ENCODE peak calls at places on chromosomes 7 and 10, in five cellular contexts. T, L, Y, D and B are unnamed samples.

GRCh38 chr7:130298079-130298478 is 5.1 kb downstream of the CPA4 start:
- DNase-seq in D (no peak), T (no peak), Y (no peak), L (no peak), B (no peak)

GRCh38 chr7:4067874-4068273 is 614.2 kb upstream of the FOXK1 start:
- DNase-seq in Y (no peak), D (no peak), T (no peak), L (no peak), B (no peak)

GRCh38 chr7:31853380-31853779 is 166.4 kb downstream of the PPP1R17 start:
- DNase-seq in D (no peak), L (no peak), T (no peak), Y (no peak), B (no peak)

GRCh38 chr10:33073641-33074410 is 115.8 kb upstream of the ITGB1 start:
- DNase-seq in T (no peak), D (no peak), L (no peak), Y (no peak), B (no peak)

GRCh38 chr10:77311186-77311585 is 326.4 kb downstream of the KCNMA1 start:
- DNase-seq in L (no peak), T (no peak), D (no peak), Y (no peak), B (no peak)

GRCh38 chr7:66205736-66206080 is 574 bp downstream of the TPST1 start:
- DNase-seq in Y (no peak), T (no peak), L (peak; percentile 9), D (no peak), B (peak; percentile 18)

GRCh38 chr7:117777335-117778150 is 95.7 kb downstream of the CTTNBP2 start:
- DNase-seq in D (no peak), Y (no peak), L (no peak), T (no peak), B (no peak)

GRCh38 chr7:152521420-152522337 is 85.9 kb upstream of the KMT2C start:
- DNase-seq in Y (no peak), D (no peak), T (no peak), L (no peak), B (no peak)

GRCh38 chr10:22174442-22174841 is 43.4 kb downstream of the EBLN1 start:
- DNase-seq in L (no peak), Y (no peak), T (no peak), D (no peak), B (no peak)

GRCh38 chr10:48448796-48449195 is 142.3 kb downstream of the MAPK8 start:
- DNase-seq in L (no peak), T (no peak), D (no peak), Y (no peak), B (no peak)

GRCh38 chr7:57772126-57772924 is 322.3 kb downstream of the ZNF716 start:
- DNase-seq in Y (no peak), D (no peak), T (no peak), L (no peak), B (no peak)

GRCh38 chr7:48101352-48101751 is 12.3 kb downstream of the UPP1 start:
- DNase-seq in L (no peak), Y (no peak), D (no peak), T (no peak), B (no peak)

GRCh38 chr7:44382459-44383300 is 57.3 kb upstream of the CAMK2B start:
- DNase-seq in D (no peak), T (no peak), Y (no peak), L (no peak), B (no peak)

GRCh38 chr10:12707461-12708185 is 293.9 kb downstream of the CCDC3 start:
- DNase-seq in L (no peak), D (no peak), Y (no peak), T (peak; percentile 71), B (no peak)

GRCh38 chr10:43427166-43427825 is 9.6 kb upstream of the ZNF487 start:
- DNase-seq in Y (no peak), D (no peak), L (no peak), T (no peak), B (no peak)

GRCh38 chr7:142348921-142349401 is 91.1 kb upstream of the PRSS58 start:
- DNase-seq in T (no peak), D (no peak), Y (no peak), L (no peak), B (no peak)

GRCh38 chr7:137423321-137423720 is 79.8 kb upstream of the PTN start:
- DNase-seq in L (no peak), D (no peak), Y (no peak), T (no peak), B (no peak)

GRCh38 chr10:57823398-57823797 is 444.3 kb downstream of the IPMK start:
- DNase-seq in D (no peak), Y (no peak), T (no peak), L (no peak), B (no peak)

GRCh38 chr7:144835166-144835611 is 664 bp downstream of the TPK1 start:
- DNase-seq in D (peak; percentile 18), Y (peak; percentile 53), T (peak; percentile 53), L (no peak), B (no peak)

GRCh38 chr7:22561895-22562593 is 62.1 kb upstream of the STEAP1B start:
- DNase-seq in Y (no peak), T (no peak), L (no peak), D (no peak), B (no peak)

GRCh38 chr7:143012001-143012400 is 14.9 kb downstream of the OR9A2 start:
- DNase-seq in T (no peak), D (no peak), Y (no peak), L (no peak), B (no peak)

GRCh38 chr7:99918959-99919813 is at the start of gene TRIM4:
- DNase-seq in Y (peak; percentile 81), T (peak; percentile 94), L (peak; percentile 80), D (peak; percentile 88), B (peak; percentile 78)

GRCh38 chr10:306654-307185 is 171.5 kb downstream of the ZMYND11 start:
- DNase-seq in Y (no peak), D (no peak), L (no peak), T (peak; percentile 10), B (no peak)

GRCh38 chr7:23469150-23469960 is 936 bp downstream of the IGF2BP3 start:
- DNase-seq in L (no peak), T (no peak), Y (peak; percentile 18), D (no peak), B (peak; percentile 49)

GRCh38 chr10:85741626-85742300 is 624.8 kb downstream of the GRID1 start:
- DNase-seq in D (no peak), Y (no peak), T (no peak), L (no peak), B (peak; percentile 4)

GRCh38 chr10:28135258-28135657 is 136.4 kb upstream of the ODAD2 start:
- DNase-seq in T (no peak), L (no peak), Y (no peak), D (no peak), B (no peak)

GRCh38 chr7:104552102-104552501 is 223.7 kb downstream of the LHFPL3 start:
- DNase-seq in D (no peak), L (no peak), Y (peak; percentile 28), T (peak; percentile 46), B (no peak)

GRCh38 chr7:133344275-133344674 is 91.4 kb downstream of the EXOC4 start:
- DNase-seq in T (peak; percentile 37), L (no peak), Y (no peak), D (no peak), B (no peak)